ENCODE peak calls at places on chromosomes 16 and 17, in nine cellular contexts. X is GM13977; M is colonic mucosa; J is esophagus squamous epithelium; E is omental fat pad; V is left lung; D is H9; R is transverse colon; O is activated CD8-positive, alpha-beta T cell treated with anti-CD3 and anti-CD28 coated beads for 36 hours. S is an unnamed sample.

GRCh38 chr16:70342016-70342415 is 4.7 kb upstream of the DDX19A start:
- DNase-seq in R (no peak), O (no peak), E (no peak), V (no peak), X (no peak), J (no peak), D (no peak), M (no peak), S (no peak)

GRCh38 chr17:29180051-29180787 is at the start of gene MYO18A:
- DNase-seq in M (peak), V (peak), D (peak), J (no peak), R (peak), E (no peak), O (peak), X (peak), S (peak)

GRCh38 chr16:58032710-58033293 is 7.2 kb downstream of the MMP15 start:
- DNase-seq in M (no peak), D (no peak), E (no peak), V (peak), J (no peak), O (no peak), X (peak), R (no peak), S (no peak)

GRCh38 chr17:48484850-48485249 is 46.0 kb downstream of the HOXB1 start:
- DNase-seq in D (no peak), O (no peak), M (no peak), R (no peak), X (no peak), J (no peak), E (no peak), V (no peak), S (no peak)

GRCh38 chr17:49681336-49681735 is 3.4 kb upstream of the SPOP start:
- DNase-seq in O (no peak), E (no peak), J (no peak), M (no peak), R (no peak), X (no peak), V (no peak), D (no peak), S (no peak)

GRCh38 chr17:40536731-40537171 is 28.5 kb downstream of the CCR7 start:
- DNase-seq in R (no peak), E (no peak), O (peak), J (no peak), M (no peak), D (no peak), X (no peak), V (no peak), S (no peak)

GRCh38 chr16:4338125-4338582 is 13.0 kb downstream of the PAM16 start:
- DNase-seq in O (no peak), J (no peak), R (no peak), M (no peak), X (no peak), D (no peak), V (no peak), E (no peak), S (no peak)

GRCh38 chr17:58706351-58707140 is 14.1 kb downstream of the RAD51C start:
- DNase-seq in V (no peak), M (no peak), J (no peak), O (no peak), X (peak), D (no peak), R (no peak), E (no peak), S (no peak)

GRCh38 chr16:89687092-89687940 is 827 bp downstream of the CDK10 start:
- DNase-seq in J (no peak), M (peak), D (no peak), V (peak), X (peak), O (peak), R (peak), E (no peak), S (peak)

GRCh38 chr16:60755907-60756306 is 1280.3 kb downstream of the CDH8 start:
- DNase-seq in R (no peak), M (no peak), V (no peak), X (no peak), E (no peak), J (no peak), O (no peak), D (no peak), S (no peak)

GRCh38 chr16:74756203-74756602 is 18.4 kb downstream of the FA2H start:
- DNase-seq in M (no peak), E (no peak), J (no peak), R (no peak), O (no peak), X (no peak), D (no peak), V (peak), S (no peak)

GRCh38 chr17:21247859-21248258 is 5.4 kb downstream of the NATD1 start:
- DNase-seq in D (no peak), X (no peak), J (no peak), M (no peak), O (no peak), E (no peak), R (no peak), V (no peak), S (no peak)

GRCh38 chr17:21248495-21248894 is 4.7 kb downstream of the NATD1 start:
- DNase-seq in D (no peak), M (no peak), X (no peak), O (no peak), J (no peak), E (no peak), R (no peak), V (no peak), S (no peak)

GRCh38 chr17:21249086-21249795 is 4.0 kb downstream of the NATD1 start:
- DNase-seq in V (no peak), J (no peak), D (no peak), X (no peak), R (no peak), E (no peak), M (no peak), O (no peak), S (no peak)

GRCh38 chr17:21245703-21246102 is 7.5 kb downstream of the NATD1 start:
- DNase-seq in R (no peak), O (no peak), V (no peak), M (no peak), D (no peak), J (no peak), X (no peak), E (no peak), S (no peak)

GRCh38 chr17:21246698-21247097 is 6.5 kb downstream of the NATD1 start:
- DNase-seq in E (no peak), V (no peak), J (no peak), M (no peak), R (no peak), D (no peak), O (no peak), X (no peak), S (no peak)
- TF ChIP-seq CTCF in E (no peak), V (no peak), J (no peak), M (no peak), R (no peak), D (no peak), O (no peak), X (no peak), S (no peak)

GRCh38 chr16:47983999-47984580 is 171.7 kb downstream of the ABCC12 start:
- DNase-seq in E (no peak), J (no peak), V (no peak), M (no peak), O (no peak), D (no peak), R (no peak), X (no peak), S (no peak)
- TF ChIP-seq CTCF in E (no peak), J (no peak), V (no peak), M (no peak), O (no peak), D (no peak), R (no peak), X (no peak), S (no peak)

DNA sequence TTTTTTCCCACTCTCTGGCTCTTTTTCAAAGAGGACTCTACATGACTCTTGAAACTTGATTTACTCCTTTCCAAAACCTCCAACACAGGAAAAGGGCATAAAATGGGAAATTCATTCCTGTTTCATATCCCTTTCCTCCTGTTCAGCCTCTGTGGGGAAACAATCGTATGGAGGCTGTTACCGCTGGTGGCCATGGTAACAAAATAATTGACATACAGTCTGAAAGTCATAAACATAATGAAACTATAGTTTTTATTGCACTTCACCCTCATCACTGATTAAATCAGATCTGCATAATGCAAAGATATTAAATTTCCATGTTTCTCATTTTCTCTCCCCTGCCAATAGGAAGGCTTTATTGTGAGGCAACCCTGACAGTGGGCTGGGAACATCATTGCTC is 154.4 kb upstream of the SHISA6 start:
- DNase-seq in M (no peak), J (no peak), O (no peak), R (no peak), E (no peak), X (no peak), D (no peak), V (no peak), S (no peak)
- TF ChIP-seq CTCF in M (no peak), J (no peak), O (no peak), R (no peak), E (no peak), X (no peak), D (no peak), V (no peak), S (no peak)

DNA sequence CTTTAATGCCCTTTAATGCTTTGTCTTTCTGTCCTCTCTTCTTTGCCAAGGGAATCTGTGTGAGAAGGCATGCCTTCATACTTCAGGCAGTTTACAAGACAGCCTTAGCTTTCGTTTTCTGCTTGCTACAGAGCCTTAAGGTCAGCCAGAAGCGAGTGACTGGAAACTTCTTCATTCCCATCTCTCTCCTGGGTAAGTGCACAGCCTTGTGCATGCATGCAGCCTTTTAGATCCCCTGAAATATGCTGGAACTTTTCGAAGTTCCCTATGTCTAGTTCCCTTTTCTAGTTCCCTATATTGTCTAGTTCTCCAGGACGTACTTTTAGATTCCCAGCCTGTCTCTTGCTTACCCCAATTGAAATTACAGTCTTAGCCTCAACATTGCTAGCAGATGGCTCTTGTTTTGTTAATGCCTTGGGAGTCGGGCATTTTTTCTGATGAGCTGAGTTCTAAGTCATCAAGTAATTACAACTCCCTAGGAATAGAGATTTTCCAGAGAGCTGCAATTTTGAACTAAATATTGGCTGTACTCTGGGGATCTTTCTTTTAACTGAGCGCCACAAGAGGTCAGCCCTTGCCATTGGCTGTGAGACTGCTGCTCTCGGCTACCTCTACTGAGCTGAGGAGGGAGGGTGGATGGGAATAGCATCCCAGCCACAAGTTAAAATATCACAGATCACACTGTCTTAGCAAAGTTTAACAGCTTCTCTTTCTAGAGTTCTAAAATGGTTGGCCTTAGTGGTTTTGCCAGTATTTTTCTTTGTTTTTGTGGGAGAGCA is 22.7 kb upstream of the PPM1D start:
- DNase-seq in E (no peak), V (no peak), O (no peak), D (peak), J (no peak), X (peak), M (peak), R (peak), S (peak)
- TF ChIP-seq CTCF in E (no peak), V (no peak), O (no peak), D (no peak), J (no peak), X (peak), M (no peak), R (no peak), S (peak)

GRCh38 chr16:83418565-83418964 is 389.2 kb upstream of the HSBP1 start:
- DNase-seq in M (no peak), D (no peak), E (no peak), O (no peak), R (no peak), X (no peak), V (no peak), J (no peak), S (no peak)
- TF ChIP-seq CTCF in M (no peak), D (peak), E (no peak), O (no peak), R (no peak), X (no peak), V (no peak), J (no peak), S (no peak)

GRCh38 chr17:9371019-9371418 is 204.6 kb downstream of the STX8 start:
- DNase-seq in J (no peak), E (no peak), M (no peak), V (no peak), O (no peak), R (no peak), D (no peak), X (no peak), S (no peak)

GRCh38 chr17:9364837-9365430 is 210.7 kb downstream of the STX8 start:
- DNase-seq in M (no peak), V (no peak), O (no peak), X (no peak), D (no peak), R (no peak), J (no peak), E (no peak), S (no peak)

GRCh38 chr17:9368631-9369030 is 207.0 kb downstream of the STX8 start:
- DNase-seq in D (no peak), J (no peak), O (no peak), V (no peak), R (no peak), X (no peak), E (no peak), M (no peak), S (no peak)

GRCh38 chr17:9367186-9367585 is 208.4 kb downstream of the STX8 start:
- DNase-seq in J (no peak), D (no peak), V (no peak), R (no peak), E (no peak), X (no peak), O (no peak), M (no peak), S (no peak)

GRCh38 chr17:9370464-9370863 is 205.2 kb downstream of the STX8 start:
- DNase-seq in R (no peak), X (no peak), V (no peak), J (no peak), M (no peak), O (no peak), D (no peak), E (no peak), S (no peak)
- TF ChIP-seq CTCF in R (no peak), X (no peak), V (no peak), J (no peak), M (no peak), O (no peak), D (no peak), E (no peak), S (no peak)

GRCh38 chr16:86712158-86713009 is 134.0 kb downstream of the FOXL1 start:
- DNase-seq in V (no peak), J (no peak), O (no peak), R (no peak), E (no peak), D (no peak), X (no peak), M (no peak), S (no peak)

GRCh38 chr16:86709103-86709502 is 130.8 kb downstream of the FOXL1 start:
- DNase-seq in M (no peak), E (no peak), R (no peak), V (no peak), O (no peak), D (no peak), X (no peak), J (no peak), S (no peak)

GRCh38 chr16:86710602-86710950 is 132.2 kb downstream of the FOXL1 start:
- DNase-seq in O (no peak), D (no peak), E (no peak), X (no peak), M (no peak), R (no peak), J (no peak), V (no peak), S (no peak)

GRCh38 chr16:86708431-86708830 is 130.1 kb downstream of the FOXL1 start:
- DNase-seq in O (no peak), X (no peak), R (no peak), J (no peak), E (no peak), V (no peak), M (no peak), D (no peak), S (no peak)

DNA sequence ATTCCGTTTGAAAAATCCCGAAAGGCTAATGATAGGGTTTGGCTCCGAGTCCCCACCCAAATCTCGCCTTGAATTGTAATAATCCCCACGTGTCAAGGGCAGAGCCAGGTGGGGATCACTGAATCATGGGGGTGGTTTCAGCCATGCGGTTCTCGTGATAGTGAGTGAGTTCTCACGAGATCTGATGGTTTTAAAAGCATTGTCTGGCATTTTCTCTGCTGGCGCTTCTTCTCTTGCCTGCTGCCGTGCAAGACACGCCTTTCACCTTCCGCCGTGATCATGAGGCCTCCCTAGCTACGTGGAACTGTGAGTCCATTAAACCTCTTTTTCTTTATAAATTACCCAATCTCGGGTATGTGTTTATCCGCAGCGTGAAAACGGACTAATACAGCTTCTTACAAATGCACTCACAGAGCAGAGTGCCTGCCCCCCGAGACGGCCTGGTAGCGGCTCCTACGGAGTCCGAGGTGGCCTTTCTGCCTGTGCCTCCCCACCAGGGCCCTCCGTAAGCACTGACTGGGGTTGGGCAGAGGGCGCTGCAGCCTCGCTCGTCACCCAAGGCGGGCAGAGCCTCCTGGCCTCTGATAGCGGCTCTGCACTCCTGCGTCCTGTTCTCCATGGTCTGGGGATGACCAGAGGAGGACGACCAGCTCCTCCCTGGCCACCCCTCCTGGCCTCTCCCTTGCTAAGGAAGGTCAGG is 131.7 kb downstream of the FOXL1 start:
- DNase-seq in M (no peak), V (no peak), O (no peak), R (no peak), X (no peak), D (peak), J (no peak), E (no peak), S (no peak)
- TF ChIP-seq CTCF in M (no peak), V (no peak), O (no peak), R (no peak), X (no peak), D (no peak), J (no peak), E (no peak), S (no peak)

DNA sequence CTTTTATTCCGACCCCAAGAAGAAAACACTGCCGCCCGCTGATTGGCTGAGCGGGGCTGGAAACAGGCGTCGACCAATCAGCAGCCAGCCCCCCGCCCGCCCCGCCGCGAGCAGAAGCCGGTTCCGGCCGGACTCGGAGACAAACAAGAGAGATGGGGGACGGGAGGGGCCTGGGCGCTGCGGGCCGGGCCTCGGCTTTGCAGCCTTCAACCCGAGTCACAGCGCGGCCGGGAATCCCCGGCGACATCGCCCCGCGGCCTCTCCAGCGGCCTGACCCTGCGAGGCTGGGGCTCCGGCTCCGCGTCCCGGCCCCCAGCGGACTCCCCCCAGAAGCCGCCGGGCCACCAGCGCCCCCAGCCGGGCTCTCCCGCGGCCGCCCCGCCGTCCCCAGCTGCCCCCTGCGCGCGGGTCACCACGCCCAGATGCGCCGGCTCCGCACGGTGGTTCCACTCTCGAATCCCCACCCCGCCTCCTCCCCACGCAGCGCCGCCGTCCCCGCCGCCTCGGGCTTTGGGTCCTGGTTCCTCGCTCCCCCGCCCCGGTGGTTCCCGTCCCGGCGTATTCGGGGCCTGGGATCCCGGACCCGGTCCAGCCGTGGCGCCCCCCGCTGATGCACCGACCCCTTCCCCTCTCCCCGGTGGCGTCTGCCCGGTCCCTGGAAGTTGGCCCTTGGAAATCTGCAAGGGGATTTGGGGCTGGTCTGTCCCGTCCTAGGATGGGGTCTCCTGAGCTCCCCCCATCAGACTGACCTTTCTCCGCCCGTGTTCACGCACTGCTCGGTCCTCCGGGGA is 417 bp upstream of the SLC43A2 start:
- DNase-seq in V (peak), M (peak), R (peak), X (peak), D (peak), J (peak), E (peak), O (peak), S (peak)
- TF ChIP-seq CTCF in V (peak), M (peak), R (no peak), X (peak), D (peak), J (peak), E (no peak), O (no peak), S (peak)